ENCODE peak calls at places on chromosome 10, in five cellular contexts. Z is T follicular helper cell; C is stimulated activated naive B cell treated with anti-CD40 and anti-IgM and Interleukin-4, amounts not matched to agents 10 μg/mL and 1 μg/mL and 100 μg/mL, for 72 hours; F is Daoy; P is H4. T is an unnamed sample.

GRCh38 chr10:127216786-127217185 is 20.4 kb upstream of the INSYN2A start:
- DNase-seq in Z (no peak), C (no peak), F (peak; percentile 15), P (peak; percentile 47), T (no peak)

GRCh38 chr10:100184426-100185219 is 1.2 kb downstream of the ERLIN1 start:
- DNase-seq in Z (no peak), C (no peak), F (peak; percentile 4), P (peak; percentile 16), T (peak; percentile 27)

GRCh38 chr10:45476559-45476958 is 102.5 kb downstream of the ALOX5 start:
- DNase-seq in Z (no peak), C (no peak), F (no peak), P (no peak), T (no peak)

GRCh38 chr10:32922164-32922563 is 35.9 kb downstream of the ITGB1 start:
- DNase-seq in Z (no peak), C (no peak), F (no peak), P (no peak), T (no peak)

GRCh38 chr10:5876181-5876768 is 13.4 kb downstream of the ANKRD16 start:
- DNase-seq in Z (no peak), C (no peak), F (peak; percentile 70), P (peak; percentile 79), T (no peak)

GRCh38 chr10:59880976-59881510 is 25.3 kb downstream of the CCDC6 start:
- DNase-seq in Z (no peak), C (peak; percentile 74), F (no peak), P (no peak), T (peak; percentile 66)

GRCh38 chr10:72011468-72011867 is 47.3 kb downstream of the CHST3 start:
- DNase-seq in Z (no peak), C (no peak), F (no peak), P (no peak), T (no peak)

GRCh38 chr10:77350711-77351119 is 286.9 kb downstream of the KCNMA1 start:
- DNase-seq in Z (no peak), C (no peak), F (peak; percentile 98), P (peak; percentile 97), T (no peak)

GRCh38 chr10:18164771-18165361 is 24.6 kb downstream of the CACNB2 start:
- DNase-seq in Z (no peak), C (no peak), F (peak; percentile 43), P (peak; percentile 59), T (no peak)

GRCh38 chr10:102392306-102392705 is 3.2 kb upstream of the NFKB2 start:
- DNase-seq in Z (no peak), C (no peak), F (no peak), P (no peak), T (no peak)

GRCh38 chr10:17878896-17879295 is 69.7 kb downstream of the MRC1 start:
- DNase-seq in Z (no peak), C (no peak), F (no peak), P (no peak), T (no peak)

GRCh38 chr10:92419740-92420553 is 129.0 kb downstream of the MARCHF5 start:
- DNase-seq in Z (no peak), C (no peak), F (no peak), P (no peak), T (no peak)

GRCh38 chr10:121154846-121155245 is 303.7 kb downstream of the WDR11 start:
- DNase-seq in Z (no peak), C (no peak), F (peak; percentile 49), P (peak; percentile 19), T (no peak)

GRCh38 chr10:1370298-1370697 is 314.1 kb downstream of the WDR37 start:
- DNase-seq in Z (no peak), C (no peak), F (no peak), P (no peak), T (no peak)

GRCh38 chr10:59793924-59794323 is 40.7 kb upstream of the MRLN start:
- DNase-seq in Z (no peak), C (no peak), F (no peak), P (no peak), T (no peak)

GRCh38 chr10:84291389-84291788 is 37.0 kb upstream of the CCSER2 start:
- DNase-seq in Z (no peak), C (no peak), F (no peak), P (peak; percentile 41), T (no peak)

GRCh38 chr10:90302758-90303443 is 554.9 kb downstream of the HTR7 start:
- DNase-seq in Z (no peak), C (no peak), F (no peak), P (no peak), T (no peak)

GRCh38 chr10:126458453-126458852 is 70.2 kb upstream of the ADAM12 start:
- DNase-seq in Z (no peak), C (no peak), F (peak; percentile 60), P (peak; percentile 22), T (no peak)

GRCh38 chr10:30691601-30692015 is 62.1 kb upstream of the LYZL2 start:
- DNase-seq in Z (no peak), C (no peak), F (peak; percentile 37), P (no peak), T (no peak)

GRCh38 chr10:70355234-70356021 is 27.0 kb downstream of the LRRC20 start:
- DNase-seq in Z (no peak), C (peak; percentile 64), F (no peak), P (no peak), T (peak; percentile 62)

GRCh38 chr10:102280397-102281015 is 35.2 kb downstream of the GBF1 start:
- DNase-seq in Z (no peak), C (no peak), F (peak; percentile 3), P (no peak), T (no peak)

GRCh38 chr10:121736315-121737002 is 138.2 kb upstream of the FGFR2 start:
- DNase-seq in Z (no peak), C (no peak), F (no peak), P (no peak), T (no peak)

GRCh38 chr10:74078037-74078436 is 72.6 kb downstream of the AP3M1 start:
- DNase-seq in Z (no peak), C (peak; percentile 44), F (peak; percentile 73), P (peak; percentile 26), T (no peak)

GRCh38 chr10:45239642-45240041 is 75.8 kb downstream of the OR13A1 start:
- DNase-seq in Z (no peak), C (no peak), F (peak; percentile 21), P (no peak), T (no peak)

GRCh38 chr10:16280595-16280994 is 156.2 kb upstream of the PTER start:
- DNase-seq in Z (no peak), C (no peak), F (no peak), P (no peak), T (no peak)

GRCh38 chr10:34526186-34526585 is 288.9 kb downstream of the PARD3 start:
- DNase-seq in Z (no peak), C (no peak), F (peak; percentile 72), P (peak; percentile 6), T (no peak)

GRCh38 chr10:103699611-103700435 is 155.6 kb downstream of the SH3PXD2A start:
- DNase-seq in Z (no peak), C (no peak), F (no peak), P (no peak), T (no peak)

GRCh38 chr10:49001402-49001801 is 61.8 kb upstream of the LRRC18 start:
- DNase-seq in Z (no peak), C (no peak), F (peak; percentile 36), P (no peak), T (no peak)

GRCh38 chr10:79335470-79336235 is 11.6 kb upstream of the PPIF start:
- DNase-seq in Z (no peak), C (no peak), F (no peak), P (no peak), T (no peak)

GRCh38 chr10:122348951-122349361 is 25.6 kb upstream of the PLEKHA1 start:
- DNase-seq in Z (no peak), C (no peak), F (no peak), P (no peak), T (no peak)

GRCh38 chr10:17344206-17344605 is 110.2 kb downstream of the ST8SIA6 start:
- DNase-seq in Z (no peak), C (no peak), F (peak; percentile 21), P (no peak), T (no peak)

GRCh38 chr10:9175200-9175599 is 1120.7 kb downstream of the GATA3 start:
- DNase-seq in Z (no peak), C (no peak), F (no peak), P (no peak), T (no peak)

GRCh38 chr10:90621577-90621976 is 236.3 kb downstream of the HTR7 start:
- DNase-seq in Z (no peak), C (no peak), F (peak; percentile 4), P (no peak), T (no peak)

GRCh38 chr10:22230331-22230833 is 12.6 kb upstream of the EBLN1 start:
- DNase-seq in Z (no peak), C (peak; percentile 11), F (peak; percentile 56), P (peak; percentile 47), T (peak; percentile 20)